ENCODE peak calls at places on chromosomes 1 and 21, in seven cellular contexts. T is H9, A is IMR-90, D is mesenchymal stem cell, F is neuronal stem cell, Y is mesendoderm, C is H1. X is an unnamed sample.

GRCh38 chr1:156922986-156923564 is 2.6 kb downstream of the LRRC71 start:
- DNase-seq in C (no peak), F (no peak), T (peak), D (no peak), A (no peak), Y (no peak), X (no peak)

GRCh38 chr21:34807881-34808568 is 139.2 kb downstream of the CLIC6 start:
- DNase-seq in T (no peak), C (no peak), A (peak), F (no peak), D (peak), Y (no peak), X (peak)

GRCh38 chr1:209756608-209757445 is 974 bp downstream of the TRAF3IP3 start:
- DNase-seq in A (no peak), C (no peak), T (no peak), Y (no peak), F (no peak), D (no peak), X (no peak)

GRCh38 chr1:213988639-213989070 is 882 bp downstream of the PROX1 start:
- DNase-seq in Y (no peak), F (no peak), T (no peak), C (no peak), D (no peak), A (no peak), X (no peak)

GRCh38 chr1:203269654-203270020 is 35.7 kb upstream of the BTG2 start:
- DNase-seq in A (no peak), C (no peak), F (no peak), Y (no peak), D (no peak), T (no peak), X (no peak)

GRCh38 chr1:21520899-21521716 is 11.9 kb downstream of the ALPL start:
- DNase-seq in D (peak), T (no peak), C (no peak), F (no peak), Y (no peak), A (peak), X (no peak)

GRCh38 chr1:226638001-226638601 is 89.5 kb downstream of the STUM start:
- DNase-seq in F (no peak), C (no peak), D (no peak), A (no peak), Y (no peak), T (no peak), X (no peak)

GRCh38 chr21:45533731-45534571 is 8.3 kb downstream of the SLC19A1 start:
- DNase-seq in F (no peak), A (no peak), C (peak), T (no peak), D (no peak), Y (no peak), X (no peak)

GRCh38 chr1:58104960-58105359 is 441.6 kb downstream of the OMA1 start:
- DNase-seq in Y (no peak), D (no peak), T (no peak), A (no peak), F (no peak), C (no peak), X (no peak)

GRCh38 chr1:100597784-100598183 is 59.8 kb downstream of the GPR88 start:
- DNase-seq in A (peak), C (no peak), D (peak), T (no peak), F (no peak), Y (no peak), X (no peak)

GRCh38 chr1:227915564-227916553 is 31.9 kb downstream of the WNT9A start:
- DNase-seq in F (no peak), D (no peak), T (peak), Y (peak), A (no peak), C (no peak), X (no peak)

GRCh38 chr1:155127105-155127671 is 488 bp upstream of the EFNA1 start:
- DNase-seq in F (no peak), C (peak), Y (peak), T (peak), A (peak), D (peak), X (peak)

DNA sequence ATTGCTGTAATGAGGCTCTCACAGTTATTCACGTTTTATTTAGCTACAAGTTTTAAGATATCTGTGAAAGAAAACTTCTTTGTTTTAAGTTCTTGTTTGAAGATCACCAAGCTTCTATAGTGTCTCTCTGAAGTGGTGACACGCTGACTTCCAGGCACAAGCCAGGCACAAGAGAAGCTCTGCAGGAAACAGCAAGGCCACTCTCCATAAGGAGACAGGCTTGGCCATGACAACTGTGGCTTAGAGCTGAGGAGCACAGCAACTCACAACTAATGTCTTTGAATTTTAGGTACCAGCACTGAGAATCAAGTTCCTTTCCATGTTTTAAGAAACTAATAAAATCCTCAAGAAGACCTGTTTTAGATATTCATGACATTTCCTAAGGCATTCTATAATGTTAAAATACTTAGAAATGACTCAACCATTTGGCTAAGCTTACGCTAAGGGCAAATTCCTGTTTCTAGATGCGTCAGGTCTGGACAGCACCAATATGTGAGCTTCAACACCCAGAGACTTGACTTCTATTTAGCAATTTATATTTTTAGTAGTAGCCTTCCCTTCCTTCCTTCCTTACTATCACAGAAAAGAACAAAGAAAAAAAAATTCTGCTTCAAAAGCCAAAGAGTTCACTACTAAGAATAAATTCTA is 40.2 kb downstream of the APP start:
- DNase-seq in Y (peak), C (no peak), T (no peak), A (peak), F (no peak), D (peak), X (peak)
- H3K27ac ChIP-seq in Y (no peak), C (no peak), T (no peak), A (peak), F (no peak), D (no peak), X (no peak)

GRCh38 chr1:189764391-189765320 is 713.0 kb downstream of the BRINP3 start:
- DNase-seq in C (no peak), Y (no peak), A (no peak), D (no peak), F (no peak), T (peak), X (no peak)
- H2AK5ac ChIP-seq in C (no peak), Y (no peak), A (no peak), D (no peak), F (no peak), T (no peak), X (no peak)

GRCh38 chr1:67646145-67647035 is 38.6 kb upstream of the GADD45A start:
- DNase-seq in D (peak), A (peak), T (no peak), F (peak), Y (peak), C (no peak), X (peak)

GRCh38 chr1:67639336-67639735 is 45.7 kb upstream of the GADD45A start:
- DNase-seq in Y (no peak), D (no peak), F (no peak), T (no peak), C (no peak), A (no peak), X (no peak)

GRCh38 chr1:67645495-67646144 is 39.4 kb upstream of the GADD45A start:
- DNase-seq in C (no peak), F (peak), T (no peak), Y (no peak), A (no peak), D (peak), X (peak)

GRCh38 chr1:67647036-67647798 is 37.8 kb upstream of the GADD45A start:
- DNase-seq in Y (peak), A (no peak), T (no peak), F (no peak), C (no peak), D (peak), X (no peak)

DNA sequence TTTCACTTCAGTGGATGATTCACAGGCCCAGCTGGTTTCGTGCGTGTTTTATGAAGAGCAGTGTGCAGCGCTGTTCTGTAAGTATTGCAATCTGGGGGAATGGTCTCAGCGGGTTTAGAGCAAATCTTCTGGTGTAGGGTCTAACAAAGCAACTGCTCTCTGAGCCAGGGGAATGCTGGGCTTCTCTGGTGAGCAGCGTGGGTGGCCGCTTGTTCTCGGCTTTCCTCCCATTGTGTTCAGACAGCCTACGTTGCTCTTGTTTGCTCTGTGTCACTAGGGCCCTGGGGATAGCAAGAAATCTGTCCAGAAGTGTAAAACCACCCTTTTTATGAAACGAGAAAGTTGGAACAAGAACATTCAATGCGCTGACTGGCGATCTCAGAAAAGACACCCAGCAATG is 42.3 kb upstream of the GADD45A start:
- DNase-seq in Y (no peak), C (no peak), D (no peak), T (no peak), A (no peak), F (peak), X (no peak)
- H3K4me2 ChIP-seq in Y (no peak), C (no peak), D (no peak), T (no peak), A (no peak), F (no peak), X (no peak)

GRCh38 chr1:223320959-223321358 is 43.0 kb downstream of the SUSD4 start:
- DNase-seq in F (no peak), T (no peak), Y (no peak), A (no peak), D (no peak), C (no peak), X (no peak)
- H3K27ac ChIP-seq in F (no peak), T (no peak), Y (no peak), A (no peak), D (no peak), C (no peak), X (no peak)

GRCh38 chr1:29272171-29272907 is 36.0 kb downstream of the PTPRU start:
- DNase-seq in D (no peak), T (no peak), Y (no peak), F (no peak), A (no peak), C (no peak), X (no peak)
- H2AK5ac ChIP-seq in D (peak), T (no peak), Y (peak), F (no peak), A (no peak), C (no peak), X (peak)

GRCh38 chr1:248790456-248790855 is 34.9 kb upstream of the LYPD8 start:
- DNase-seq in F (no peak), T (no peak), Y (no peak), A (no peak), C (no peak), D (no peak), X (peak)

GRCh38 chr1:248791010-248791409 is 34.7 kb downstream of the SH3BP5L start:
- DNase-seq in D (no peak), A (no peak), F (no peak), Y (no peak), C (no peak), T (no peak), X (no peak)

GRCh38 chr1:248787430-248787829 is 31.9 kb upstream of the LYPD8 start:
- DNase-seq in Y (no peak), F (no peak), A (no peak), T (no peak), D (no peak), C (no peak), X (no peak)

GRCh38 chr1:248786106-248786665 is 30.6 kb upstream of the LYPD8 start:
- DNase-seq in C (no peak), A (no peak), D (no peak), T (no peak), Y (no peak), F (no peak), X (no peak)

GRCh38 chr1:248788327-248788726 is 32.8 kb upstream of the LYPD8 start:
- DNase-seq in Y (no peak), A (no peak), F (no peak), C (no peak), T (no peak), D (no peak), X (no peak)
- H3K4me2 ChIP-seq in Y (no peak), A (no peak), F (no peak), C (no peak), T (no peak), D (no peak), X (no peak)

GRCh38 chr1:30968220-30968971 is 59.8 kb upstream of the SDC3 start:
- DNase-seq in F (no peak), Y (no peak), A (no peak), T (no peak), C (no peak), D (no peak), X (no peak)

GRCh38 chr1:30962609-30963508 is 54.3 kb upstream of the SDC3 start:
- DNase-seq in C (no peak), T (no peak), F (no peak), D (no peak), Y (no peak), A (no peak), X (no peak)

GRCh38 chr1:30966690-30967369 is 58.3 kb upstream of the SDC3 start:
- DNase-seq in F (no peak), D (peak), C (no peak), A (peak), T (no peak), Y (no peak), X (peak)

GRCh38 chr1:30964706-30965105 is 56.1 kb upstream of the SDC3 start:
- DNase-seq in Y (no peak), D (no peak), A (no peak), T (no peak), F (no peak), C (no peak), X (peak)

DNA sequence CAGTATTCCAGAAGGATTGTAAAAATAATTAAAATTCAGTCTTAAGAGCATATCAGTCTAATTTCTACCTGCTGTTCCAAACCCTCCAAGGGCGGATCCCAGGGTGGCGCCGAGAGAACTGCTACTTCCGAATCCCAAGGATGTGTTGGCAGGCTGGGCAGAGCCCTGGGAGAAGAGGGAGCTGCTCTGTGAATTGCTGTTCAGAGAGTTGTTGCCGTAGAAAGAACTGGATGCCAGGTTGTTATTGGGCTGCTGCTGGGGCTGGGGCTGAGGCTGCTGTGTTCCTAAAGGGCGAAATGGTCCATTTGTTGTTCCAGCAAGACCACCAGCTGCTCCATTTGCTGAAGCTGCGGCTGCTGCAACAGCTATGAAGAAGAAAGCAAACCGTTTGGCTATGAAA is 57.4 kb upstream of the SDC3 start:
- DNase-seq in Y (no peak), T (no peak), D (no peak), C (no peak), F (no peak), A (no peak), X (no peak)
- H3K27ac ChIP-seq in Y (no peak), T (no peak), D (peak), C (no peak), F (no peak), A (peak), X (no peak)

GRCh38 chr21:41437754-41438153 is 11.7 kb downstream of the MX1 start:
- DNase-seq in Y (no peak), T (no peak), A (no peak), F (no peak), C (no peak), D (peak), X (no peak)

GRCh38 chr21:41439245-41439644 is 13.2 kb downstream of the MX1 start:
- DNase-seq in F (no peak), Y (no peak), A (peak), C (no peak), D (no peak), T (no peak), X (no peak)

GRCh38 chr21:41435728-41436127 is 9.7 kb downstream of the MX1 start:
- DNase-seq in T (no peak), A (no peak), C (no peak), Y (no peak), F (no peak), D (no peak), X (no peak)

GRCh38 chr21:41441546-41441945 is 15.5 kb downstream of the MX1 start:
- DNase-seq in T (no peak), D (no peak), Y (no peak), F (no peak), C (no peak), A (no peak), X (no peak)

GRCh38 chr21:41438425-41439113 is 12.5 kb downstream of the MX1 start:
- DNase-seq in T (no peak), Y (no peak), F (no peak), D (no peak), C (peak), A (no peak), X (no peak)
- H2AK5ac ChIP-seq in T (no peak), Y (no peak), F (no peak), D (no peak), C (no peak), A (no peak), X (no peak)

GRCh38 chr1:78032964-78033796 is 12.6 kb upstream of the GIPC2 start:
- DNase-seq in C (no peak), T (no peak), A (no peak), F (no peak), Y (no peak), D (no peak), X (no peak)
- H3K4me2 ChIP-seq in C (no peak), T (no peak), A (no peak), F (no peak), Y (no peak), D (no peak), X (no peak)

GRCh38 chr1:25502957-25503356 is 40.4 kb upstream of the LDLRAP1 start:
- DNase-seq in A (peak), F (no peak), T (no peak), C (peak), D (peak), Y (no peak), X (no peak)

GRCh38 chr1:25505706-25506385 is 37.6 kb upstream of the LDLRAP1 start:
- DNase-seq in F (no peak), T (no peak), D (no peak), A (no peak), C (no peak), Y (no peak), X (no peak)

GRCh38 chr1:25501235-25502058 is 42.0 kb upstream of the LDLRAP1 start:
- DNase-seq in F (no peak), D (peak), A (peak), T (peak), Y (peak), C (peak), X (peak)

GRCh38 chr1:25504706-25505560 is 38.5 kb upstream of the LDLRAP1 start:
- DNase-seq in T (no peak), D (no peak), Y (no peak), A (peak), F (no peak), C (peak), X (peak)

GRCh38 chr1:25503551-25504426 is 39.6 kb upstream of the LDLRAP1 start:
- DNase-seq in A (no peak), F (no peak), Y (peak), C (peak), D (no peak), T (peak), X (peak)
- H3K27ac ChIP-seq in A (peak), F (no peak), Y (no peak), C (no peak), D (no peak), T (no peak), X (no peak)